ENCODE peak calls at places on chromosomes 3 and 15, in seven cellular contexts. One of them, this sample, is unnamed.
A peak's percentile ranks its signal among the peaks of the same experiment; 100 is the strongest.

GRCh38 chr15:90947577-90948357 is 6.9 kb upstream of the RCCD1 start:
- DNase-seq in NCI-H2081 treated with DMSO at 0.1 percent for 48 hours: no peak
- DNase-seq in NCI-H524: no peak
- DNase-seq in sciatic nerve: peak; percentile 62
- DNase-seq in HS-5: no peak
- DNase-seq in substantia nigra: no peak
- DNase-seq in spleen: no peak
- DNase-seq in this sample: no peak

GRCh38 chr3:103712320-103713008 is 1277.6 kb downstream of the ZPLD1 start:
- DNase-seq in NCI-H2081 treated with DMSO at 0.1 percent for 48 hours: no peak
- DNase-seq in NCI-H524: no peak
- DNase-seq in sciatic nerve: no peak
- DNase-seq in HS-5: peak; percentile 52
- DNase-seq in substantia nigra: no peak
- DNase-seq in spleen: no peak
- DNase-seq in this sample: no peak

GRCh38 chr3:169822091-169822490 is 9.4 kb upstream of the LRRC34 start:
- DNase-seq in NCI-H2081 treated with DMSO at 0.1 percent for 48 hours: no peak
- DNase-seq in NCI-H524: no peak
- DNase-seq in sciatic nerve: no peak
- DNase-seq in HS-5: no peak
- DNase-seq in substantia nigra: no peak
- DNase-seq in spleen: no peak
- DNase-seq in this sample: no peak

GRCh38 chr15:81765816-81766215 is 280.0 kb downstream of the MEX3B start:
- DNase-seq in NCI-H2081 treated with DMSO at 0.1 percent for 48 hours: no peak
- DNase-seq in NCI-H524: no peak
- DNase-seq in sciatic nerve: no peak
- DNase-seq in HS-5: no peak
- DNase-seq in substantia nigra: no peak
- DNase-seq in spleen: no peak
- DNase-seq in this sample: no peak

GRCh38 chr3:101146946-101147345 is 153.7 kb upstream of the ABI3BP start:
- DNase-seq in NCI-H2081 treated with DMSO at 0.1 percent for 48 hours: no peak
- DNase-seq in NCI-H524: no peak
- DNase-seq in sciatic nerve: no peak
- DNase-seq in HS-5: no peak
- DNase-seq in substantia nigra: no peak
- DNase-seq in spleen: no peak
- DNase-seq in this sample: no peak

GRCh38 chr3:129045675-129046036 is 14.9 kb upstream of the GP9 start:
- DNase-seq in NCI-H2081 treated with DMSO at 0.1 percent for 48 hours: no peak
- DNase-seq in NCI-H524: no peak
- DNase-seq in sciatic nerve: no peak
- DNase-seq in HS-5: no peak
- DNase-seq in substantia nigra: no peak
- DNase-seq in spleen: peak; percentile 84
- DNase-seq in this sample: no peak

GRCh38 chr3:18446067-18446793 is 21.1 kb upstream of the SATB1 start:
- DNase-seq in NCI-H2081 treated with DMSO at 0.1 percent for 48 hours: no peak
- DNase-seq in NCI-H524: no peak
- DNase-seq in sciatic nerve: no peak
- DNase-seq in HS-5: no peak
- DNase-seq in substantia nigra: no peak
- DNase-seq in spleen: no peak
- DNase-seq in this sample: no peak

GRCh38 chr3:129003578-129004112 is 2.5 kb downstream of the EFCC1 start:
- DNase-seq in NCI-H2081 treated with DMSO at 0.1 percent for 48 hours: no peak
- DNase-seq in NCI-H524: no peak
- DNase-seq in sciatic nerve: no peak
- DNase-seq in HS-5: no peak
- DNase-seq in substantia nigra: no peak
- DNase-seq in spleen: peak; percentile 86
- DNase-seq in this sample: no peak

GRCh38 chr3:38533285-38533994 is 37.3 kb downstream of the EXOG start:
- DNase-seq in NCI-H2081 treated with DMSO at 0.1 percent for 48 hours: no peak
- DNase-seq in NCI-H524: no peak
- DNase-seq in sciatic nerve: no peak
- DNase-seq in HS-5: no peak
- DNase-seq in substantia nigra: no peak
- DNase-seq in spleen: peak; percentile 39
- DNase-seq in this sample: peak; percentile 90

GRCh38 chr15:90151989-90152645 is 49.0 kb upstream of the SEMA4B start:
- DNase-seq in NCI-H2081 treated with DMSO at 0.1 percent for 48 hours: no peak
- DNase-seq in NCI-H524: no peak
- DNase-seq in sciatic nerve: no peak
- DNase-seq in HS-5: no peak
- DNase-seq in substantia nigra: no peak
- DNase-seq in spleen: no peak
- DNase-seq in this sample: no peak

GRCh38 chr3:37255990-37256308 is 81.6 kb upstream of the LRRFIP2 start:
- DNase-seq in NCI-H2081 treated with DMSO at 0.1 percent for 48 hours: no peak
- DNase-seq in NCI-H524: peak; percentile 72
- DNase-seq in sciatic nerve: no peak
- DNase-seq in HS-5: no peak
- DNase-seq in substantia nigra: no peak
- DNase-seq in spleen: no peak
- DNase-seq in this sample: no peak

GRCh38 chr3:103052236-103052830 is 617.5 kb downstream of the ZPLD1 start:
- DNase-seq in NCI-H2081 treated with DMSO at 0.1 percent for 48 hours: no peak
- DNase-seq in NCI-H524: no peak
- DNase-seq in sciatic nerve: peak; percentile 66
- DNase-seq in HS-5: peak; percentile 67
- DNase-seq in substantia nigra: no peak
- DNase-seq in spleen: no peak
- DNase-seq in this sample: no peak

GRCh38 chr3:4908769-4909156 is 70.5 kb upstream of the BHLHE40 start:
- DNase-seq in NCI-H2081 treated with DMSO at 0.1 percent for 48 hours: no peak
- DNase-seq in NCI-H524: no peak
- DNase-seq in sciatic nerve: no peak
- DNase-seq in HS-5: no peak
- DNase-seq in substantia nigra: no peak
- DNase-seq in spleen: no peak
- DNase-seq in this sample: no peak

GRCh38 chr15:94526071-94526689 is 294.8 kb downstream of the MCTP2 start:
- DNase-seq in NCI-H2081 treated with DMSO at 0.1 percent for 48 hours: no peak
- DNase-seq in NCI-H524: no peak
- DNase-seq in sciatic nerve: no peak
- DNase-seq in HS-5: no peak
- DNase-seq in substantia nigra: no peak
- DNase-seq in spleen: no peak
- DNase-seq in this sample: no peak

GRCh38 chr3:86175051-86175536 is 815.9 kb downstream of the VGLL3 start:
- DNase-seq in NCI-H2081 treated with DMSO at 0.1 percent for 48 hours: no peak
- DNase-seq in NCI-H524: no peak
- DNase-seq in sciatic nerve: no peak
- DNase-seq in HS-5: no peak
- DNase-seq in substantia nigra: no peak
- DNase-seq in spleen: no peak
- DNase-seq in this sample: no peak

GRCh38 chr15:48084759-48085420 is 35.9 kb upstream of the SLC24A5 start:
- DNase-seq in NCI-H2081 treated with DMSO at 0.1 percent for 48 hours: peak; percentile 5
- DNase-seq in NCI-H524: peak; percentile 93
- DNase-seq in sciatic nerve: no peak
- DNase-seq in HS-5: no peak
- DNase-seq in substantia nigra: no peak
- DNase-seq in spleen: no peak
- DNase-seq in this sample: no peak

GRCh38 chr15:34721802-34722795 is 32.7 kb downstream of the GJD2 start:
- DNase-seq in NCI-H2081 treated with DMSO at 0.1 percent for 48 hours: no peak
- DNase-seq in NCI-H524: peak; percentile 96
- DNase-seq in sciatic nerve: peak; percentile 71
- DNase-seq in HS-5: no peak
- DNase-seq in substantia nigra: peak; percentile 23
- DNase-seq in spleen: peak; percentile 68
- DNase-seq in this sample: peak; percentile 82

GRCh38 chr3:186038360-186038759 is 70.5 kb downstream of the ETV5 start:
- DNase-seq in NCI-H2081 treated with DMSO at 0.1 percent for 48 hours: no peak
- DNase-seq in NCI-H524: no peak
- DNase-seq in sciatic nerve: no peak
- DNase-seq in HS-5: no peak
- DNase-seq in substantia nigra: no peak
- DNase-seq in spleen: no peak
- DNase-seq in this sample: no peak

GRCh38 chr3:21524113-21524512 is 226.9 kb downstream of the ZNF385D start:
- DNase-seq in NCI-H2081 treated with DMSO at 0.1 percent for 48 hours: no peak
- DNase-seq in NCI-H524: peak; percentile 1
- DNase-seq in sciatic nerve: no peak
- DNase-seq in HS-5: no peak
- DNase-seq in substantia nigra: no peak
- DNase-seq in spleen: no peak
- DNase-seq in this sample: no peak

GRCh38 chr3:114437897-114438296 is 144.1 kb downstream of the TIGIT start:
- DNase-seq in NCI-H2081 treated with DMSO at 0.1 percent for 48 hours: no peak
- DNase-seq in NCI-H524: no peak
- DNase-seq in sciatic nerve: no peak
- DNase-seq in HS-5: no peak
- DNase-seq in substantia nigra: no peak
- DNase-seq in spleen: no peak
- DNase-seq in this sample: no peak

GRCh38 chr3:193451881-193452280 is 73.3 kb upstream of the ATP13A5 start:
- DNase-seq in NCI-H2081 treated with DMSO at 0.1 percent for 48 hours: no peak
- DNase-seq in NCI-H524: no peak
- DNase-seq in sciatic nerve: no peak
- DNase-seq in HS-5: no peak
- DNase-seq in substantia nigra: no peak
- DNase-seq in spleen: no peak
- DNase-seq in this sample: no peak

GRCh38 chr3:184358921-184359350 is 2.5 kb downstream of the CLCN2 start:
- DNase-seq in NCI-H2081 treated with DMSO at 0.1 percent for 48 hours: no peak
- DNase-seq in NCI-H524: no peak
- DNase-seq in sciatic nerve: no peak
- DNase-seq in HS-5: no peak
- DNase-seq in substantia nigra: no peak
- DNase-seq in spleen: no peak
- DNase-seq in this sample: no peak

GRCh38 chr3:125146601-125147490 is 65.7 kb downstream of the SLC12A8 start:
- DNase-seq in NCI-H2081 treated with DMSO at 0.1 percent for 48 hours: no peak
- DNase-seq in NCI-H524: no peak
- DNase-seq in sciatic nerve: no peak
- DNase-seq in HS-5: no peak
- DNase-seq in substantia nigra: no peak
- DNase-seq in spleen: peak; percentile 91
- DNase-seq in this sample: no peak

GRCh38 chr15:48806151-48806550 is 4.7 kb downstream of the CEP152 start:
- DNase-seq in NCI-H2081 treated with DMSO at 0.1 percent for 48 hours: no peak
- DNase-seq in NCI-H524: no peak
- DNase-seq in sciatic nerve: no peak
- DNase-seq in HS-5: no peak
- DNase-seq in substantia nigra: no peak
- DNase-seq in spleen: no peak
- DNase-seq in this sample: no peak

GRCh38 chr3:93969443-93969842 is 4.3 kb downstream of the PROS1 start:
- DNase-seq in NCI-H2081 treated with DMSO at 0.1 percent for 48 hours: no peak
- DNase-seq in NCI-H524: no peak
- DNase-seq in sciatic nerve: no peak
- DNase-seq in HS-5: peak; percentile 48
- DNase-seq in substantia nigra: no peak
- DNase-seq in spleen: no peak
- DNase-seq in this sample: no peak

GRCh38 chr3:186119499-186119898 is 10.6 kb upstream of the ETV5 start:
- DNase-seq in NCI-H2081 treated with DMSO at 0.1 percent for 48 hours: no peak
- DNase-seq in NCI-H524: no peak
- DNase-seq in sciatic nerve: no peak
- DNase-seq in HS-5: no peak
- DNase-seq in substantia nigra: no peak
- DNase-seq in spleen: no peak
- DNase-seq in this sample: no peak

This sample was measured in cardiac septum.